ENCODE peak calls at places on chromosomes 1 and 21, in ten cellular contexts. A is stimulated activated naive B cell treated with anti-CD40 and anti-IgM and Interleukin-4, amounts not matched to agents 10 μg/mL and 1 μg/mL and 100 μg/mL, for 72 hours; K is psoas muscle; F is pancreas; H is left lung; I is right cardiac atrium; Q is naive B cell; Y is Panc1; B is effector memory CD8-positive, alpha-beta T cell; D is upper lobe of right lung. O is an unnamed sample.

GRCh38 chr1:111603979-111604378 is 15.6 kb upstream of the RAP1A start:
- ATAC-seq in B (peak; percentile 98), I (peak; percentile 29), Y (no peak), K (no peak), Q (peak; percentile 72), H (peak; percentile 35), D (peak; percentile 77), F (peak; percentile 60), A (peak; percentile 13), O (peak; percentile 74)

GRCh38 chr1:198056255-198056654 is 100.5 kb upstream of the NEK7 start:
- ATAC-seq in H (no peak), D (peak; percentile 47), Q (no peak), B (peak; percentile 41), I (no peak), A (peak; percentile 65), K (no peak), F (peak; percentile 46), Y (no peak), O (no peak)

GRCh38 chr1:223195281-223195680 is 52.2 kb upstream of the TLR5 start:
- ATAC-seq in A (no peak), K (no peak), Q (no peak), F (no peak), I (no peak), H (no peak), B (no peak), D (no peak), Y (no peak), O (no peak)

GRCh38 chr1:111163363-111163762 is 23.3 kb downstream of the CEPT1 start:
- ATAC-seq in A (no peak), Q (no peak), Y (no peak), F (no peak), K (no peak), I (peak; percentile 65), D (no peak), B (no peak), H (no peak), O (no peak)

GRCh38 chr1:88774151-88774556 is 90.1 kb downstream of the PKN2 start:
- ATAC-seq in I (no peak), Y (no peak), F (peak; percentile 88), K (no peak), D (peak; percentile 21), B (no peak), H (peak; percentile 61), A (no peak), Q (no peak), O (peak; percentile 95)

GRCh38 chr21:41508415-41509205 is 652 bp upstream of the TMPRSS2 start:
- ATAC-seq in B (no peak), K (no peak), H (peak; percentile 31), I (peak; percentile 7), D (peak; percentile 43), A (no peak), Q (no peak), F (peak; percentile 23), Y (peak; percentile 28), O (no peak)

GRCh38 chr1:2416403-2416802 is 4.0 kb upstream of the PEX10 start:
- ATAC-seq in I (no peak), H (no peak), A (no peak), F (no peak), K (no peak), D (no peak), B (no peak), Y (no peak), Q (no peak), O (no peak)

GRCh38 chr1:3402258-3403010 is 52.0 kb upstream of the ARHGEF16 start:
- ATAC-seq in K (no peak), D (no peak), B (no peak), Q (no peak), F (peak; percentile 48), A (no peak), I (no peak), Y (no peak), H (no peak), O (no peak)

GRCh38 chr1:11581455-11581854 is 72.8 kb downstream of the FBXO2 start:
- ATAC-seq in B (no peak), Q (no peak), H (no peak), Y (no peak), A (no peak), K (no peak), I (no peak), F (no peak), D (no peak), O (no peak)

GRCh38 chr1:197199923-197200467 is 53.5 kb upstream of the ASPM start:
- ATAC-seq in A (no peak), Q (no peak), F (peak; percentile 3), Y (no peak), H (peak; percentile 18), K (no peak), D (no peak), I (no peak), B (no peak), O (no peak)

O was measured in activated T-helper 17 cell treated with anti-CD3 and anti-CD28 coated beads, Interleukin-2, amount 50 U/mL, for 72 hours.